ENCODE peak calls at places on chromosomes 11 and 22, in five cellular contexts. One of them, this sample, is unnamed.

GRCh38 chr11:66113132-66113856 is 43.2 kb downstream of the PACS1 start:
- DNase-seq in ovary: no peak
- DNase-seq in A549: peak; percentile 89
- DNase-seq in body of pancreas: no peak
- DNase-seq in heart left ventricle: no peak
- DNase-seq in this sample: no peak

GRCh38 chr11:5317301-5317700 is 6.8 kb downstream of the OR51B2 start:
- DNase-seq in heart left ventricle: no peak
- DNase-seq in A549: no peak
- DNase-seq in body of pancreas: no peak
- DNase-seq in ovary: no peak
- DNase-seq in this sample: no peak

GRCh38 chr11:113504071-113504470 is 28.9 kb upstream of the DRD2 start:
- DNase-seq in body of pancreas: no peak
- DNase-seq in A549: no peak
- DNase-seq in ovary: no peak
- DNase-seq in heart left ventricle: no peak
- DNase-seq in this sample: no peak

GRCh38 chr11:97111559-97111958 is 721.7 kb downstream of the JRKL start:
- DNase-seq in ovary: no peak
- DNase-seq in body of pancreas: no peak
- DNase-seq in heart left ventricle: no peak
- DNase-seq in A549: no peak
- DNase-seq in this sample: no peak

GRCh38 chr11:125381499-125381898 is 114.6 kb downstream of the FEZ1 start:
- DNase-seq in ovary: no peak
- DNase-seq in A549: no peak
- DNase-seq in heart left ventricle: no peak
- DNase-seq in body of pancreas: no peak
- DNase-seq in this sample: no peak

GRCh38 chr22:24465975-24466374 is 29.2 kb upstream of the UPB1 start:
- DNase-seq in A549: no peak
- DNase-seq in body of pancreas: no peak
- DNase-seq in heart left ventricle: no peak
- DNase-seq in ovary: no peak
- DNase-seq in this sample: no peak

GRCh38 chr11:61972796-61973602 is 5.6 kb upstream of the FTH1 start:
- DNase-seq in ovary: peak; percentile 47
- DNase-seq in A549: peak; percentile 79
- DNase-seq in heart left ventricle: no peak
- DNase-seq in body of pancreas: peak; percentile 67
- DNase-seq in this sample: no peak

GRCh38 chr11:70111269-70112016 is 33.3 kb downstream of the ANO1 start:
- DNase-seq in A549: peak; percentile 39
- DNase-seq in ovary: peak; percentile 34
- DNase-seq in body of pancreas: peak; percentile 69
- DNase-seq in heart left ventricle: peak; percentile 82
- DNase-seq in this sample: no peak

GRCh38 chr11:1814691-1815090 is 20.1 kb upstream of the SYT8 start:
- DNase-seq in heart left ventricle: no peak
- DNase-seq in body of pancreas: no peak
- DNase-seq in ovary: no peak
- DNase-seq in A549: no peak
- DNase-seq in this sample: no peak
- TF ChIP-seq POLR2A in heart left ventricle: no peak
- TF ChIP-seq POLR2A in body of pancreas: no peak
- TF ChIP-seq POLR2A in ovary: no peak
- TF ChIP-seq POLR2A in A549: no peak
- TF ChIP-seq POLR2A in this sample: no peak

DNA sequence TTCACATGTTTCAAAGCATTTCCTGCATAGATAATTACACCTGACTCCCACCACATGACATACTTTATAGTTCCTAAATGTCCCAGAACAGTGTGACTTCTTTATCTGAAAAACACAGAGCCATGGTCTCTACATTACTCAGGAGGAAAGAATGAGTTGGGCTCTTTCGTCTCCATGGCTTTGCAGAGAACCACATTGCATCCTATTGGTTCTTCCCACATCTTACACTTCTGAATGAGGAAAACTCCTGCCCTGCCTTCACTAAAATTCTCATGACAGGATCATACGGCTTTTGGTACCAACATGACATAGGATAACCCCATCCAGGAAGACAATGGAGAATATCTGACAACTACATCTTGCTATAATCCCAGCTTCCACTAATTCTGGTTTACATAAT is 88.5 kb downstream of the ETS1 start:
- DNase-seq in heart left ventricle: no peak
- DNase-seq in A549: no peak
- DNase-seq in ovary: no peak
- DNase-seq in body of pancreas: no peak
- DNase-seq in this sample: no peak
- H3K4me1 ChIP-seq in heart left ventricle: peaks cover 52% of the 10 kb centered on the region
- H3K4me1 ChIP-seq in A549: peaks cover 91% of the 10 kb centered on the region
- H3K4me1 ChIP-seq in ovary: peaks cover 44% of the 10 kb centered on the region
- H3K4me1 ChIP-seq in body of pancreas: peaks cover 44% of the 10 kb centered on the region
- H3K4me1 ChIP-seq in this sample: peaks cover 63% of the 10 kb centered on the region

DNA sequence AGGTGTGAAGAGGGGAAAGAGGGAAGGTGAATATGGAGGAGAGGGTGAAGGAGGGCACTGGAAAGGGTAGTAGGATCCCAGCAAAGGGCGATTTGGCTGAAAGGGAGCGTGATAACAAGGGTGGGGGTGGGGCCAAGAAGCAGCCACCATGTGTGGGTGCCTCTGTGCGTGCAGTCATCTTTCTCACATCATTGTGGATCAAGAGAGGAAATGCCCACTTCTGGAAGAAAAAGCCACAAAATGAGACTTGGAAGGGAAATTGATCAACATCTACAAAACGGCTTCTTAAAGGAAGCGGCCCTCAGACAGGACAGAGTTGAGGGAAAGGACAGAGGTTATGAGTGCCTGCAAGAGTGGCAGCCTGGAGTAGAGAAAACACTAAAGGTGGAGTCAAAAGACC is 1.2 kb upstream of the CXCR5 start:
- DNase-seq in heart left ventricle: no peak
- DNase-seq in A549: no peak
- DNase-seq in ovary: no peak
- DNase-seq in body of pancreas: no peak
- DNase-seq in this sample: no peak
- TF ChIP-seq CTCF in heart left ventricle: no peak
- TF ChIP-seq CTCF in A549: no peak
- TF ChIP-seq CTCF in ovary: no peak
- TF ChIP-seq CTCF in body of pancreas: no peak
- TF ChIP-seq CTCF in this sample: no peak

GRCh38 chr22:39517470-39517869 is 2.9 kb upstream of the ATF4 start:
- DNase-seq in body of pancreas: no peak
- DNase-seq in ovary: no peak
- DNase-seq in heart left ventricle: no peak
- DNase-seq in A549: no peak
- DNase-seq in this sample: no peak
- TF ChIP-seq POLR2A in body of pancreas: no peak
- TF ChIP-seq POLR2A in ovary: no peak
- TF ChIP-seq POLR2A in heart left ventricle: no peak
- TF ChIP-seq POLR2A in A549: no peak
- TF ChIP-seq POLR2A in this sample: no peak

This sample was measured in adrenal gland.